ENCODE peak calls at places on chromosome 21, in six cellular contexts. D is IMR-90, C is adrenal gland, L is Peyer's patch, O is left ventricle myocardium inferior, X is tibial artery. H is an unnamed sample.

GRCh38 chr21:41948404-41948895 is 5.4 kb downstream of the C2CD2 start:
- DNase-seq in D (no peak), C (no peak), L (no peak), O (no peak), X (no peak), H (no peak)

GRCh38 chr21:46065215-46065992 is 32.5 kb upstream of the COL6A2 start:
- DNase-seq in D (peak; percentile 76), C (no peak), L (no peak), O (peak; percentile 63), X (peak; percentile 78), H (no peak)

GRCh38 chr21:42351626-42352432 is 1.0 kb upstream of the TFF2 start:
- DNase-seq in D (no peak), C (no peak), L (peak; percentile 22), O (no peak), X (no peak), H (no peak)

GRCh38 chr21:45248301-45248892 is 39.3 kb downstream of the POFUT2 start:
- DNase-seq in D (no peak), C (no peak), L (no peak), O (no peak), X (no peak), H (peak; percentile 24)

GRCh38 chr21:31667639-31668038 is 8.1 kb downstream of the SOD1 start:
- DNase-seq in D (no peak), C (no peak), L (no peak), O (no peak), X (no peak), H (no peak)

GRCh38 chr21:17343055-17343454 is 169.8 kb upstream of the CXADR start:
- DNase-seq in D (peak; percentile 13), C (no peak), L (no peak), O (no peak), X (no peak), H (no peak)

GRCh38 chr21:17798796-17799195 is 20.4 kb downstream of the C21orf91 start:
- DNase-seq in D (no peak), C (no peak), L (no peak), O (no peak), X (no peak), H (no peak)

GRCh38 chr21:42550817-42551216 is 37.2 kb downstream of the SLC37A1 start:
- DNase-seq in D (no peak), C (no peak), L (no peak), O (no peak), X (no peak), H (no peak)

GRCh38 chr21:32437729-32438128 is 25.2 kb downstream of the EVA1C start:
- DNase-seq in D (no peak), C (peak; percentile 12), L (no peak), O (no peak), X (no peak), H (no peak)

GRCh38 chr21:22342855-22343254 is 1344.6 kb downstream of the NCAM2 start:
- DNase-seq in D (no peak), C (no peak), L (no peak), O (no peak), X (no peak), H (no peak)

GRCh38 chr21:26385721-26386120 is 187.4 kb downstream of the CYYR1 start:
- DNase-seq in D (no peak), C (no peak), L (no peak), O (no peak), X (no peak), H (no peak)

GRCh38 chr21:42764883-42765282 is 111.5 kb downstream of the PDE9A start:
- DNase-seq in D (no peak), C (no peak), L (no peak), O (no peak), X (no peak), H (no peak)

GRCh38 chr21:45726438-45726837 is 82.9 kb downstream of the PCBP3 start:
- DNase-seq in D (no peak), C (no peak), L (no peak), O (no peak), X (no peak), H (no peak)

GRCh38 chr21:42653492-42654061 is at the start of gene PDE9A:
- DNase-seq in D (no peak), C (peak; percentile 55), L (peak; percentile 77), O (no peak), X (no peak), H (no peak)

GRCh38 chr21:41953831-41954653 is at the start of gene C2CD2:
- DNase-seq in D (peak; percentile 73), C (peak; percentile 84), L (peak; percentile 72), O (peak; percentile 77), X (peak; percentile 51), H (no peak)

GRCh38 chr21:46022551-46023107 is 41.1 kb downstream of the COL6A1 start:
- DNase-seq in D (no peak), C (no peak), L (no peak), O (no peak), X (no peak), H (no peak)

GRCh38 chr21:43364261-43364510 is 62.7 kb downstream of the SIK1 start:
- DNase-seq in D (no peak), C (no peak), L (no peak), O (no peak), X (no peak), H (no peak)

GRCh38 chr21:44290327-44291077 is 4.8 kb downstream of the AIRE start:
- DNase-seq in D (no peak), C (no peak), L (no peak), O (no peak), X (no peak), H (no peak)

GRCh38 chr21:42365770-42366169 is 565 bp downstream of the TFF1 start:
- DNase-seq in D (no peak), C (no peak), L (no peak), O (no peak), X (no peak), H (no peak)

GRCh38 chr21:32143222-32143939 is 135.5 kb downstream of the MIS18A start:
- DNase-seq in D (peak; percentile 3), C (peak; percentile 6), L (no peak), O (peak; percentile 23), X (no peak), H (no peak)

GRCh38 chr21:42652527-42653491 is 612 bp upstream of the PDE9A start:
- DNase-seq in D (peak; percentile 31), C (peak; percentile 91), L (peak; percentile 59), O (peak; percentile 64), X (peak; percentile 43), H (peak; percentile 57)

GRCh38 chr21:46301759-46302158 is 15.6 kb downstream of the YBEY start:
- DNase-seq in D (no peak), C (no peak), L (no peak), O (no peak), X (no peak), H (no peak)

GRCh38 chr21:26236281-26236680 is 65.7 kb upstream of the APP start:
- DNase-seq in D (no peak), C (no peak), L (no peak), O (no peak), X (no peak), H (no peak)

GRCh38 chr21:45392206-45392971 is 12.6 kb upstream of the COL18A1 start:
- DNase-seq in D (no peak), C (no peak), L (peak; percentile 21), O (no peak), X (no peak), H (no peak)

GRCh38 chr21:34865922-34866271 is 183.2 kb downstream of the RUNX1 start:
- DNase-seq in D (no peak), C (no peak), L (no peak), O (no peak), X (no peak), H (no peak)

GRCh38 chr21:34861302-34861701 is 187.8 kb downstream of the RUNX1 start:
- DNase-seq in D (no peak), C (no peak), L (no peak), O (no peak), X (no peak), H (no peak)

GRCh38 chr21:34859976-34860653 is 189.0 kb downstream of the RUNX1 start:
- DNase-seq in D (no peak), C (no peak), L (no peak), O (no peak), X (no peak), H (no peak)

GRCh38 chr21:34864370-34865209 is 184.5 kb downstream of the RUNX1 start:
- DNase-seq in D (no peak), C (no peak), L (no peak), O (no peak), X (no peak), H (no peak)

GRCh38 chr21:34862951-34863350 is 186.2 kb downstream of the RUNX1 start:
- DNase-seq in D (no peak), C (no peak), L (no peak), O (no peak), X (no peak), H (no peak)
- H3K27ac ChIP-seq in D (no peak overlapping the region), C (no peak overlapping the region), L (no peak overlapping the region), O (no peak overlapping the region), X (no peak overlapping the region), H (peak overlapping the region; percentile 88)

GRCh38 chr21:20570824-20571232 is 427.4 kb upstream of the NCAM2 start:
- DNase-seq in D (no peak), C (no peak), L (no peak), O (no peak), X (no peak), H (no peak)
- H3K4me1 ChIP-seq in D (no peaks in the 10 kb centered on the region), C (no peaks in the 10 kb centered on the region), L (no peaks in the 10 kb centered on the region), O (no peaks in the 10 kb centered on the region), X (no peaks in the 10 kb centered on the region), H (no peaks in the 10 kb centered on the region)

DNA sequence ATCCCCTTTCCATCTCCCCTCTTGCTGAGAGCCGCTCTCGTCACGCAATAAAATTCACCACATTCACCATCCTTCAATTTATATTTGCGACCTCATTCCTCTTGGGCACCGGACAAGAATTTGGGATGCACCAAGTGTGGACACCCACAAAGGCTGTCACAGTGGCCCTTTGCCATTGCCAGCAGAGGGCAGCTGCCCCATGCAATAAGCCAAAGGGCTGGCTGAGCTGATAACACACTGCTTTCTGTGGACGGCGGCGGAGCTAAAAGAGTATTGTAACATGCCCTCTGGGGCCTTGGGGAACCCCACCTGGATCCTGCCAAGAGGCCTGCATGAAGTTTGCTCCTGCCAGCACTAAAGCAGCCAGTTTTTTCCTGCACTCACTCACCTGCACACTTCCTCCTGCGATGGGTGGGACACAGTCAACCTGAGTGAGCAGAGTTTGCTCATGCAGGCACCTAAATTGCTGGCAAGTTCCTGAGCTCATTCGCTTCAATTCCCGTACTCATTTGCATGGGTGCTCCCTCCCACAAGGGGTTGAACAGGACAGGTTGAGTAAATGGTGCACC is 792.3 kb upstream of the ADAMTS5 start:
- DNase-seq in D (no peak), C (peak; percentile 3), L (peak; percentile 58), O (peak; percentile 17), X (no peak), H (no peak)
- TF ChIP-seq CTCF in D (peak; percentile 20), C (no peak), L (peak; percentile 61), O (peak; percentile 69), X (no peak), H (peak; percentile 12)

DNA sequence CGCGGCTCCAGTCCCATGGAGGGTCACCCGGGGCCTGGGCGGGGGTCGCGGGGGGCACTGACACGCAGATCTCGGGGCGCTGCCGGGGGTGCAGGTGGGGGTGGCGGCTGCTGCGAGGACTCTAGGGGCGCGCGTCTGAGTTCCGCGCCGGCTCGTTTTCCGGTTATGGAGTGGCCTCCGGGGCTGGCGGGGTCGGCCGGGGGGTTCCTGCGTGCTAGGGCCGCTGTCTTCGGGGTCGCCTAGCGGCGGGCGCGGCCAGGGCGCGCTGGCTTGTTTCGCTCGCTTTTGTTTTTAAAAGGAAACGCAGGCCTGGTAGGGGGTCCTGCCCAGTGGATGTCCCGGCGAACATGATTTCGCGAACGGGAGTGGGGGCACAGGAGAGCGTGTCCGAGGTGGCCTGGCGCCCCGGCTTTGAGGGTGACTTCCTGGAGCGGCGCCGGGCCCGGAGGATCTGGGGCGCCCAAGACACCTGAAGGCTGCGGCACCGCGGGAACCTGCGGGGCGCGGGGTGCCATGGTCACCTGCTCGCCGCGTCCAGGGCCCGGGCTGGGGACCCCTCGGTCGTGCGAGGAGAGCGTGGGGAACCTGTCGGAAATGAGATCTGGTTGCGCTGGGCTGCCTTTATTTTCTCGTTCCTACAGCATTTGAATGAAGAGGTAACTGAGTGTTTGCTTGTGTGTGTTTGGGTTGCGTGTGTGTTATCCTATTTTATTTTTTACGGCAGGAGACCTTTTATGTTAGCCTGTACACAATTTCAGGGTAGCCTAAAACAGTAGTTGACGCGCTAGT is 618 bp downstream of the ETS2 start:
- DNase-seq in D (no peak), C (peak; percentile 22), L (peak; percentile 68), O (peak; percentile 53), X (no peak), H (no peak)
- H3K27ac ChIP-seq in D (peak overlapping the region; percentile 91), C (peak overlapping the region; percentile 95), L (peak overlapping the region; percentile 98), O (peak overlapping the region; percentile 94), X (peak overlapping the region; percentile 83), H (peak overlapping the region; percentile 93)

H was measured in RWPE2.